ENCODE peak calls at places on chromosomes 1 and 21, in four cellular contexts. R, L, Q and M are unnamed samples.

GRCh38 chr1:47441450-47442106 is 3.7 kb downstream of the FOXD2 start:
- DNase-seq in Q (no peak), R (no peak), L (no peak), M (no peak)

GRCh38 chr1:36157115-36157903 is 1.3 kb downstream of the MAP7D1 start:
- DNase-seq in L (no peak), Q (no peak), R (peak), M (no peak)

GRCh38 chr1:33010946-33011731 is 25.5 kb downstream of the AK2 start:
- DNase-seq in L (no peak), Q (no peak), R (no peak), M (peak)

GRCh38 chr1:34975312-34975711 is 9.8 kb downstream of the TMEM35B start:
- DNase-seq in L (no peak), R (no peak), Q (no peak), M (no peak)

GRCh38 chr1:162756523-162756922 is 34.0 kb upstream of the HSD17B7 start:
- DNase-seq in R (no peak), Q (no peak), L (peak), M (peak)

GRCh38 chr1:20604678-20605077 is 15.8 kb downstream of the CDA start:
- DNase-seq in Q (no peak), L (peak), R (no peak), M (no peak)

GRCh38 chr1:39082811-39083576 is 56.8 kb downstream of the NDUFS5 start:
- DNase-seq in Q (no peak), L (no peak), R (no peak), M (no peak)

GRCh38 chr1:63046539-63046938 is 262.6 kb downstream of the ATG4C start:
- DNase-seq in Q (no peak), L (no peak), R (no peak), M (no peak)

GRCh38 chr1:170010443-170010842 is 64.1 kb downstream of the KIFAP3 start:
- DNase-seq in R (peak), L (peak), Q (peak), M (peak)

GRCh38 chr1:160354388-160354985 is 11.3 kb downstream of the NCSTN start:
- DNase-seq in L (peak), R (peak), Q (peak), M (no peak)

GRCh38 chr1:113207019-113207418 is 134.0 kb downstream of the LRIG2 start:
- DNase-seq in L (peak), Q (no peak), R (peak), M (no peak)

GRCh38 chr1:209202826-209203439 is 380.6 kb upstream of the CAMK1G start:
- DNase-seq in Q (peak), R (peak), L (peak), M (peak)

GRCh38 chr1:210293191-210293607 is 35.5 kb upstream of the HHAT start:
- DNase-seq in L (no peak), Q (no peak), R (no peak), M (no peak)

GRCh38 chr1:40311692-40312091 is 5.4 kb downstream of the COL9A2 start:
- DNase-seq in R (no peak), Q (no peak), L (no peak), M (no peak)

GRCh38 chr1:40664167-40664537 is 1.3 kb downstream of the RIMS3 start:
- DNase-seq in L (no peak), Q (no peak), R (no peak), M (no peak)

GRCh38 chr1:197928849-197929336 is 11.7 kb downstream of the LHX9 start:
- DNase-seq in Q (no peak), L (no peak), R (peak), M (no peak)

GRCh38 chr1:86429830-86430229 is 5.9 kb downstream of the CLCA2 start:
- DNase-seq in Q (no peak), L (peak), R (peak), M (peak)

GRCh38 chr1:201719812-201720521 is 109.0 kb upstream of the IPO9 start:
- DNase-seq in Q (no peak), R (no peak), L (no peak), M (peak)

GRCh38 chr1:29230553-29231378 is at the start of gene MECR:
- DNase-seq in Q (peak), L (peak), R (peak), M (peak)

GRCh38 chr21:28069446-28069845 is 923.2 kb downstream of the LTN1 start:
- DNase-seq in Q (no peak), L (no peak), R (no peak), M (no peak)

GRCh38 chr1:72075411-72075810 is 206.9 kb downstream of the NEGR1 start:
- DNase-seq in Q (no peak), L (no peak), R (no peak), M (no peak)

GRCh38 chr1:109881906-109882287 is 28.8 kb upstream of the CSF1 start:
- DNase-seq in Q (no peak), L (no peak), R (no peak), M (no peak)

GRCh38 chr1:180611016-180611930 is 20.5 kb upstream of the XPR1 start:
- DNase-seq in Q (no peak), L (no peak), R (peak), M (peak)

GRCh38 chr1:180154003-180154324 is 705 bp upstream of the QSOX1 start:
- DNase-seq in L (no peak), Q (no peak), R (no peak), M (no peak)

GRCh38 chr1:247448107-247448778 is 9.7 kb downstream of the OR2B11 start:
- DNase-seq in L (peak), R (peak), Q (no peak), M (peak)

GRCh38 chr1:61157420-61157987 is 75.1 kb downstream of the NFIA start:
- DNase-seq in L (no peak), R (no peak), Q (peak), M (no peak)

GRCh38 chr1:31335007-31335406 is 37.9 kb downstream of the FABP3 start:
- DNase-seq in R (peak), L (peak), Q (peak), M (peak)

GRCh38 chr21:28601708-28602107 is 391.0 kb downstream of the LTN1 start:
- DNase-seq in Q (no peak), L (no peak), R (no peak), M (no peak)

GRCh38 chr1:27789511-27790154 is 16.6 kb downstream of the STX12 start:
- DNase-seq in R (peak), Q (no peak), L (no peak), M (peak)

GRCh38 chr21:28538987-28539622 is 453.6 kb downstream of the LTN1 start:
- DNase-seq in Q (no peak), L (no peak), R (no peak), M (peak)

GRCh38 chr1:76766381-76766780 is 100.9 kb upstream of the ST6GALNAC5 start:
- DNase-seq in Q (no peak), R (no peak), L (no peak), M (no peak)

GRCh38 chr1:209335090-209335692 is 248.3 kb upstream of the CAMK1G start:
- DNase-seq in L (peak), Q (peak), R (peak), M (peak)

GRCh38 chr1:38740543-38740942 is 119.0 kb downstream of the RRAGC start:
- DNase-seq in Q (no peak), L (no peak), R (no peak), M (no peak)

GRCh38 chr1:47618222-47618720 is 180.4 kb downstream of the FOXD2 start:
- DNase-seq in R (no peak), Q (no peak), L (no peak), M (no peak)

GRCh38 chr1:21666572-21667320 is 2.4 kb downstream of the RAP1GAP start:
- DNase-seq in L (no peak), R (no peak), Q (peak), M (no peak)
- TF ChIP-seq MYC in L (no peak), R (no peak), Q (peak), M (no peak)

DNA sequence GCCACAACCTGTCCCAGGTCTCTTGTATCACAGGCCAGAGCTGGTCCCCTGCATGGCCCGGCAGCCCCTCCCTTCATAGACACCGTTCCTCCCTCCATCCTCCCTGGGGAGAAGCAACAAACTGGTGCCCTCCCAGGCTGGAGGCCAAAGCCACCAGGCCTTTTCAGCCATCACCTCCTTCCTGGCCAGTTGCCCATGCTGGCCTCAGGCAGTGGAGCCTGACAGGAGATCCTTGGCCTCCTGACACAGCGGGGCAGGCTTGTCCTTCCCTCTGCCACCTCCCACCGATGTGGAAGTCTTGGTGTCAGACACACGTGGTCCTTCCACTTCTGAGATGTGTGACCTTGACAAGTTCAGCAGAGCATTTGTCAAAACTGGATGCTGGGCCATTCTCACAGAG is 206.0 kb downstream of the HIVEP3 start:
- DNase-seq in R (no peak), Q (no peak), L (no peak), M (no peak)
- TF ChIP-seq JUN in R (no peak), Q (no peak), L (no peak), M (no peak)

GRCh38 chr1:98783821-98784220 is 122.3 kb downstream of the SNX7 start:
- DNase-seq in L (no peak), R (no peak), Q (no peak), M (no peak)
- TF ChIP-seq CTCF in L (no peak), R (no peak), Q (no peak), M (no peak)

GRCh38 chr1:65001238-65001792 is 35.0 kb upstream of the JAK1 start:
- DNase-seq in R (peak), L (no peak), Q (no peak), M (peak)
- TF ChIP-seq MYC in R (no peak), L (no peak), Q (no peak), M (no peak)

GRCh38 chr1:208182880-208183279 is 61.3 kb downstream of the PLXNA2 start:
- DNase-seq in L (no peak), Q (no peak), R (peak), M (no peak)
- TF ChIP-seq JUN in L (no peak), Q (no peak), R (no peak), M (no peak)

DNA sequence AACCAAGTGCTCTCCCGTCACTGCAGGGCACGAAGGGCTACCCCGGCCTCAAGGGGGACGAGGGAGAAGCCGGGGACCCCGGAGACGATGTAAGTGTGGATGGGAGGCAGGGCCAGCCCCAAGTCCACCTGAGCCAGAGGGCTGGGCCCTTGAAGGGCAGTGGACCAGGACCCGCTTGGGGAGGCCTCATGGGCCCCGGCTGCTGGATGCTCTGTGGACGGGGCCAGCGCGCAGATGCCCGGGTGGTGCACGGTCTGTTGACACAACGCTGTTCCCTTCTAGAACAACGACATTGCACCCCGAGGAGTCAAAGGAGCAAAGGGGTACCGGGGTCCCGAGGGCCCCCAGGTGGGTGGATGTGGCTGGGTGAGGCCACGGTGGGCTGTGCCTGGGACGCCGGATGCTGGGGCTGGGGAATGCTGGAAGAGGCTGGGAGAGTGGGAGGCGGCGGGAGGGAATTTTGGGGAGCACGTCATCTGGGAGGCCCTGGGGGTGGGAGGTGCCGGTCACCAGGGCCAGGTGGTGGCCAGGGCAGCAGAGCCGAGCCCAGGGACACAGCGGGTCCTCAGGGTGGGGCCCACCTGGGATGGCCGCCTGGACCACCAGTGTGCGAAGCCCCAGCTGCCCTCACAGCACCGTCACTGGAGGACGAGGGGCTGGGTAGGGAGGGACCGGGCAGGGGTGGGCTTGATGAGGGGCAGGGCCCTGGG is 17.5 kb downstream of the COL6A1 start:
- DNase-seq in Q (no peak), L (no peak), R (no peak), M (no peak)
- TF ChIP-seq CTCF in Q (no peak), L (no peak), R (no peak), M (no peak)

GRCh38 chr21:41470054-41470453 is 37.9 kb downstream of the TMPRSS2 start:
- DNase-seq in Q (no peak), R (no peak), L (no peak), M (no peak)
- TF ChIP-seq MYC in Q (no peak), R (no peak), L (no peak), M (no peak)

GRCh38 chr1:23865543-23865930 is 2.6 kb downstream of the FUCA1 start:
- DNase-seq in L (no peak), R (no peak), Q (no peak), M (no peak)
- TF ChIP-seq JUN in L (no peak), R (no peak), Q (no peak), M (no peak)

GRCh38 chr1:200290010-200290685 is 119.7 kb downstream of the ZNF281 start:
- DNase-seq in Q (peak), L (peak), R (peak), M (no peak)
- TF ChIP-seq CTCF in Q (peak), L (peak), R (peak), M (no peak)

GRCh38 chr1:12433323-12434053 is 184.5 kb downstream of the DHRS3 start:
- DNase-seq in Q (peak), R (peak), L (peak), M (peak)
- TF ChIP-seq MYC in Q (no peak), R (no peak), L (no peak), M (no peak)